ENCODE peak calls at places on chromosomes 11 and 22, in six cellular contexts. S is H9, X is H1, C is IMR-90, L is mesenchymal stem cell, J is trophoblast cell. W is an unnamed sample.

GRCh38 chr22:30990675-30991074 is 21.6 kb downstream of the TUG1 start:
- DNase-seq in X (no peak), S (no peak), J (no peak), L (no peak), C (no peak), W (no peak)

GRCh38 chr11:34263462-34264186 is 94.2 kb downstream of the ABTB2 start:
- DNase-seq in C (peak; percentile 82), S (peak; percentile 47), X (no peak), J (peak; percentile 96), L (peak; percentile 22), W (no peak)

GRCh38 chr22:40703174-40703573 is 23.9 kb downstream of the MCHR1 start:
- DNase-seq in J (no peak), S (no peak), C (no peak), X (no peak), L (no peak), W (no peak)

GRCh38 chr22:37343343-37343742 is 61.0 kb downstream of the CYTH4 start:
- DNase-seq in S (no peak), J (no peak), C (no peak), L (no peak), X (no peak), W (no peak)

GRCh38 chr11:76800466-76801200 is 17.5 kb downstream of the TSKU start:
- DNase-seq in C (no peak), J (peak; percentile 90), X (no peak), L (no peak), S (peak; percentile 19), W (no peak)

GRCh38 chr22:42367980-42368378 is 64.2 kb downstream of the NFAM1 start:
- DNase-seq in C (no peak), L (no peak), J (no peak), S (no peak), X (no peak), W (no peak)

GRCh38 chr11:76215946-76216345 is 9.6 kb upstream of the WNT11 start:
- DNase-seq in X (no peak), L (peak; percentile 32), S (no peak), J (no peak), C (peak; percentile 65), W (no peak)

GRCh38 chr11:70489276-70489675 is 90.9 kb downstream of the CTTN start:
- DNase-seq in C (no peak), J (no peak), L (no peak), S (no peak), X (no peak), W (no peak)

GRCh38 chr22:28018461-28018927 is 99.4 kb upstream of the PITPNB start:
- DNase-seq in S (no peak), J (no peak), C (no peak), X (no peak), L (no peak), W (no peak)

DNA sequence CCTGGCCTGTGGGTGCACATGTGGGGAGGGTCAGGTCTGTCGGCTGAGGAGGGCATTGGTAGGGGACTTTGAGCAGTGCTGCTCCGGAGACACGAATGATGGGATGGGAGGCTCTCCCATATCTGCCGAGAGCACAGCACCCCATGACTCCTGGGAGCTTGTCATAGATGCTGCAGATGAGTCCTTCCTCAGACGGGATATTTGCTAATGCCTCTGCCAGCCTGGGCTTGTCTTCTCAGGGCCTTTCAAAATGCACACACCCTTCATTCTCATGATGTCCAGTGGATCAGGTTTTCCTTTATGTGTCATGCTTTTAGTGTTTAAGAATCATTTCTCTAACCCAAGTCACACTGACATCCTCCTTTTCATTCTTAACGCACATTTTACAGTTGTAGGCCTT is 8.1 kb upstream of the RNH1 start:
- DNase-seq in L (no peak), C (no peak), J (no peak), S (no peak), X (no peak), W (no peak)
- H4K91ac ChIP-seq in L (no peak overlapping the region), C (no peak overlapping the region), J (no peak overlapping the region), S (no peak overlapping the region), X (no peak overlapping the region), W (no peak overlapping the region)

GRCh38 chr11:27433742-27434141 is 38.8 kb downstream of the LGR4 start:
- DNase-seq in L (no peak), J (no peak), S (no peak), C (no peak), X (no peak), W (no peak)

GRCh38 chr11:27431808-27432207 is 40.8 kb downstream of the LGR4 start:
- DNase-seq in X (no peak), C (no peak), S (no peak), L (no peak), J (no peak), W (no peak)

GRCh38 chr11:27427183-27427980 is 45.2 kb downstream of the LGR4 start:
- DNase-seq in X (no peak), J (peak; percentile 89), C (peak; percentile 34), S (no peak), L (peak; percentile 21), W (no peak)

GRCh38 chr11:27429740-27430451 is 42.7 kb downstream of the LGR4 start:
- DNase-seq in C (peak; percentile 7), J (peak; percentile 41), S (no peak), L (no peak), X (no peak), W (no peak)
- H4K91ac ChIP-seq in C (no peak overlapping the region), J (peak overlapping the region; percentile 57), S (no peak overlapping the region), L (no peak overlapping the region), X (peak overlapping the region; percentile 44), W (no peak overlapping the region)

GRCh38 chr11:67406420-67406968 is 2.6 kb downstream of the TBC1D10C start:
- DNase-seq in J (no peak), L (no peak), C (no peak), X (no peak), S (no peak), W (no peak)
- H4K91ac ChIP-seq in J (no peak overlapping the region), L (no peak overlapping the region), C (no peak overlapping the region), X (no peak overlapping the region), S (no peak overlapping the region), W (no peak overlapping the region)

DNA sequence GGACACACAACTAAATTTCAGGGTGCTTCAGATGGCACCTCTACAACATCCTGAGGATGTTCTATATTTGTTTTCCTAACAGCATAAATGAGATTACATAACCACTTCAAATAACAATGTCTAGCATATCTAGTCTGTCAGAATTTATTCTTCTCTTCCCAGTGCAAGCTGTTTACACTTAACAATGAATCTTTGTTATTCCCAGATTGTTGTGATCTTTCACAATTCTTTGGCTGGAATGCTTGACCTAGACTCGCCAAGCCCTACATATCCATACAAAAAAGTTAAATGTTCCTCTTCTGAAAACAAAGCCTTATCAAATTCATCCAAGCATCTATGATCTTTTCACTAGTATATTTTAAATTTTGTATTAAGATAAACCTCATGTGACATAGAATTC is 61.5 kb upstream of the CHRNA10 start:
- DNase-seq in C (no peak), S (no peak), X (no peak), J (peak; percentile 75), L (no peak), W (no peak)
- H4K91ac ChIP-seq in C (no peak overlapping the region), S (no peak overlapping the region), X (no peak overlapping the region), J (no peak overlapping the region), L (no peak overlapping the region), W (no peak overlapping the region)

DNA sequence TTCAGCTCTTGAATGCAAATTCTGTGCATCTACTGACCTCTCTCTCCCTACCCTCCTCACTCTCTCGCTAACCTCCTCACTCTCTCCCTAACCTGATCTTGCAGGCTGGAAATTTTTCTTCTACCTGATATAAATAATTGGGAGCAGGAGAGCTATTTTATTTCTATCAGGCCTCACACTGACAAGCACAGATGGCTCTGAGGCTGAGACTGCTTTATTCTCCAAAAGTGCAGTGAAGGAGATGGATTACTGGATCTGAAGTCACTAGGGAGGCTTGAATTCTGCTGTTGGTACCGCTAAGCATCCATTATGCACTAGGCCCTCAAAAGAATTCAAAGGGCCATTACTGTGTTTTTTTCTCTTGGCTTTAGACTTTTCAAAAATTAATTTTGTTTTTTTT is 19.4 kb upstream of the LDHA start:
- DNase-seq in J (no peak), L (no peak), C (no peak), X (no peak), S (no peak), W (no peak)
- H4K91ac ChIP-seq in J (no peak overlapping the region), L (no peak overlapping the region), C (no peak overlapping the region), X (no peak overlapping the region), S (no peak overlapping the region), W (no peak overlapping the region)

W was measured in neuronal stem cell.